ENCODE peak calls at places on chromosomes 7 and 10, in six cellular contexts. G is right lobe of liver, X is AG10803, Q is cardiac muscle cell, Y is HFF-Myc, P is kidney epithelial cell. B is an unnamed sample.

GRCh38 chr7:55476071-55476803 is 96.1 kb downstream of the VOPP1 start:
- DNase-seq in G (no peak), X (peak), Q (peak), Y (no peak), P (no peak), B (no peak)

GRCh38 chr7:7956531-7957221 is 11.9 kb upstream of the GLCCI1 start:
- DNase-seq in G (no peak), X (peak), Q (no peak), Y (no peak), P (no peak), B (no peak)

GRCh38 chr10:100065084-100065660 is 16.5 kb downstream of the CPN1 start:
- DNase-seq in G (no peak), X (no peak), Q (no peak), Y (no peak), P (no peak), B (no peak)

GRCh38 chr7:30800785-30801252 is 29.6 kb downstream of the MINDY4 start:
- DNase-seq in G (no peak), X (peak), Q (peak), Y (no peak), P (no peak), B (peak)

GRCh38 chr10:7913122-7913872 is 95.0 kb downstream of the TAF3 start:
- DNase-seq in G (no peak), X (no peak), Q (peak), Y (no peak), P (no peak), B (no peak)

GRCh38 chr10:77355844-77356243 is 281.8 kb downstream of the KCNMA1 start:
- DNase-seq in G (no peak), X (peak), Q (peak), Y (peak), P (no peak), B (no peak)

GRCh38 chr7:405489-406211 is 114.0 kb downstream of the PDGFA start:
- DNase-seq in G (no peak), X (no peak), Q (no peak), Y (no peak), P (no peak), B (no peak)

GRCh38 chr10:127906548-127907377 is at the start of gene PTPRE:
- DNase-seq in G (peak), X (peak), Q (peak), Y (no peak), P (no peak), B (no peak)

GRCh38 chr10:32036922-32037321 is 19.3 kb downstream of the KIF5B start:
- DNase-seq in G (no peak), X (no peak), Q (no peak), Y (no peak), P (no peak), B (no peak)

GRCh38 chr10:33335800-33336605 is 1.5 kb upstream of the NRP1 start:
- DNase-seq in G (peak), X (peak), Q (peak), Y (no peak), P (peak), B (no peak)

GRCh38 chr10:79346388-79347225 is 662 bp upstream of the PPIF start:
- DNase-seq in G (no peak), X (no peak), Q (no peak), Y (no peak), P (no peak), B (no peak)

GRCh38 chr7:121037828-121038716 is 49.6 kb downstream of the CPED1 start:
- DNase-seq in G (no peak), X (no peak), Q (no peak), Y (no peak), P (no peak), B (no peak)

GRCh38 chr10:129927351-129928120 is 36.5 kb downstream of the EBF3 start:
- DNase-seq in G (no peak), X (no peak), Q (no peak), Y (no peak), P (no peak), B (no peak)

GRCh38 chr7:87414400-87415188 is 60.9 kb downstream of the ABCB4 start:
- DNase-seq in G (no peak), X (peak), Q (no peak), Y (peak), P (peak), B (no peak)

GRCh38 chr7:31910191-31910590 is 160.0 kb downstream of the PDE1C start:
- DNase-seq in G (no peak), X (peak), Q (no peak), Y (no peak), P (no peak), B (no peak)

GRCh38 chr10:96973809-96974208 is 141.7 kb downstream of the LCOR start:
- DNase-seq in G (no peak), X (no peak), Q (no peak), Y (no peak), P (no peak), B (no peak)

GRCh38 chr10:71242621-71243009 is 30.2 kb downstream of the UNC5B start:
- DNase-seq in G (no peak), X (no peak), Q (no peak), Y (no peak), P (no peak), B (no peak)
- TF ChIP-seq CTCF in G (no peak), X (no peak), Q (no peak), Y (peak), P (no peak), B (no peak)

GRCh38 chr7:99648843-99649242 is 31.0 kb downstream of the CYP3A5 start:
- DNase-seq in G (no peak), X (no peak), Q (no peak), Y (no peak), P (no peak), B (no peak)
- H3K4me3 ChIP-seq in G (no peak), X (no peak), Q (no peak), Y (no peak), P (no peak), B (no peak)

DNA sequence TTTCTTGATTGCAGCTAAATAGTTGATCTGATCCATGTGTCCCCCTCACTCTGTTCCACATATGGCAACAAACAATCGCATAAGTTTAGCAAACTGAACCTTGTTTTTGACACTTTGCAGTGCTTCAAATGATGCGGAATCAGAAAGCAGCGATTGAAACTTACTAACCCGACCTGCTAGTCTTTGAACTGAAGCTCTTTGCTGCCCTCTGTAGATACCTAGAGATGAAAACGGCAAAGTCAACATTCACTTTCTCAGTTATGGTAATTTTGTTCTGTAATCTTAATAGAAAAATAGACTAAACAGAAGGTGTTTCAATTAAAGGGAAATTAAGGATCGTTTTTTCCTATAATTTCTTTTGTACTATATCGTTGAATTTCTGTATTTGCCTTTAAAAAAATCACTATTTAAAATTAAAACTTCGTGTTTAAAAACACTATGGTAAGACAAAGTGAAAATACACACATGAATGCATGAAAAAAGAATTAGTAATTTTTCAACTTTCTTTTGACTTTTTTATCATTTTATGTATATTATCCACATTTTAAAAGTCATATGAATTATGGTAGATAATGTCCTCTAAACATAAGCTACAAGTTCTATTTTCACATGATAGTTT is 276.5 kb downstream of the MAGI2 start:
- DNase-seq in G (no peak), X (peak), Q (peak), Y (peak), P (peak), B (no peak)
- TF ChIP-seq CTCF in G (peak), X (peak), Q (peak), Y (peak), P (peak), B (peak)

DNA sequence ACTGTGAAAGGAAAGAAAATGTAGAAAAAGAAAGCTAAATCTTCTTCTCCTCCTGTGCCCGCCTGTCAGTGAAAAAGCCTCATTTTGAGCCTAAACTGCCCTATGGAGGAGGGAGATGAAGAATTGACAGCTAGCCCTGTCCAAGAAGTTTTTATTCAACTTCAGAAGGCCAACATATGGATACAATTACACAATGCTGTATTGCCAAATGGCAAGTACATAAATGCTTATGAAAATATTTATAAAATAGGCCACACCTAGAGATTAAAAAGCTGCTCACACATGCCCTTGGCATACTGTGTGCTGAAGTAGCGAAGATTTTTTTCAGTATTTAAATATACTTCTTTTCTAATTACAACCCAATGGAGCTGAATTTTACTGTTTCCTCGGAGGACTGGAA is 65.1 kb upstream of the NEBL start:
- DNase-seq in G (no peak), X (peak), Q (peak), Y (no peak), P (no peak), B (no peak)
- H3K4me3 ChIP-seq in G (no peak), X (no peak), Q (no peak), Y (no peak), P (no peak), B (no peak)

DNA sequence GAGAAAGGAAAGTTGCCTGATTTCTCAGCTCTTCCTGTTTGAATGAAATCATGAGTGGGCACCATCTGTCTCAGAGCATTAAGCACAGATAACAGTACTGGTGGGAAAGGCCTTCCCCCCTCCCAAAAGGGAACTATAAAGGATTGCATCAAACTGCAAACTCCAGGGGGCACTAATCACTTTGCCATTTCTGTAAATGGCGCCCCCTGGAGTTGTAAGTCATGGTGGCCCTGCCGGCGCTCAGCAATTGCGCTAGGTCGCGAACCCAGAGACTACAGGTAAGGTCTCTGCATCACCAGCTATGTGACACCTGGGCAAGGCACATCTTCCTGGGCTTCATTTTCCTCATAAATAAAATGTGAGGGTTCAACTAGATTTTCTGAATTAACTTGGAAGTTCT is 11.1 kb downstream of the LRRC4 start:
- DNase-seq in G (no peak), X (no peak), Q (no peak), Y (no peak), P (no peak), B (no peak)
- TF ChIP-seq CTCF in G (no peak), X (peak), Q (peak), Y (peak), P (peak), B (peak)